ENCODE peak calls at places on chromosomes 13 and 19, in seven cellular contexts. Y is K562, L is SK-N-SH, I is GM12878, J is HepG2, A is GM12891, N is H1. U is an unnamed sample.

GRCh38 chr13:35953537-35954206 is 177.5 kb downstream of the DCLK1 start:
- DNase-seq in Y (peak), L (peak), I (no peak), J (peak), A (no peak), N (peak), U (no peak)

GRCh38 chr19:39997595-39998216 is 846 bp downstream of the ZNF546 start:
- DNase-seq in Y (no peak), L (peak), I (no peak), J (peak), A (no peak), N (no peak), U (no peak)

GRCh38 chr13:111872475-111873150 is 194.3 kb upstream of the SOX1 start:
- DNase-seq in Y (no peak), L (no peak), I (no peak), J (no peak), A (no peak), N (peak), U (no peak)

GRCh38 chr19:43425567-43426392 is 11.1 kb downstream of the TEX101 start:
- DNase-seq in Y (no peak), L (no peak), I (no peak), J (no peak), A (no peak), N (no peak), U (no peak)

GRCh38 chr13:34671136-34671535 is 270.9 kb upstream of the NBEA start:
- DNase-seq in Y (no peak), L (no peak), I (no peak), J (no peak), A (no peak), N (no peak), U (no peak)

GRCh38 chr19:10404888-10405808 is 1.8 kb upstream of the CDC37 start:
- DNase-seq in Y (no peak), L (peak), I (no peak), J (no peak), A (no peak), N (no peak), U (no peak)

GRCh38 chr19:2495651-2496316 is 19.9 kb downstream of the GADD45B start:
- DNase-seq in Y (no peak), L (no peak), I (no peak), J (no peak), A (no peak), N (no peak), U (peak)

GRCh38 chr13:43816401-43816889 is 29.7 kb upstream of the ENOX1 start:
- DNase-seq in Y (no peak), L (no peak), I (no peak), J (no peak), A (no peak), N (no peak), U (no peak)

GRCh38 chr19:8988204-8988603 is 22.0 kb downstream of the MUC16 start:
- DNase-seq in Y (peak), L (no peak), I (no peak), J (no peak), A (no peak), N (peak), U (no peak)

GRCh38 chr13:22800726-22801401 is 379.9 kb upstream of the SGCG start:
- DNase-seq in Y (no peak), L (no peak), I (peak), J (no peak), A (no peak), N (no peak), U (no peak)

GRCh38 chr13:25375727-25376358 is 4.1 kb downstream of the ATP8A2 start:
- DNase-seq in Y (peak), L (peak), I (no peak), J (peak), A (peak), N (peak), U (peak)

GRCh38 chr19:53892301-53892980 is 10.4 kb downstream of the PRKCG start:
- DNase-seq in Y (no peak), L (no peak), I (no peak), J (no peak), A (no peak), N (no peak), U (no peak)

GRCh38 chr19:29942404-29943261 is 594 bp downstream of the URI1 start:
- DNase-seq in Y (no peak), L (peak), I (no peak), J (peak), A (peak), N (peak), U (peak)

GRCh38 chr13:29758591-29759114 is 91.8 kb downstream of the UBL3 start:
- DNase-seq in Y (no peak), L (no peak), I (peak), J (peak), A (no peak), N (no peak), U (peak)

GRCh38 chr19:32189956-32190706 is 155.3 kb upstream of the ZNF507 start:
- DNase-seq in Y (no peak), L (no peak), I (no peak), J (no peak), A (no peak), N (peak), U (no peak)

GRCh38 chr19:1486720-1487575 is 3.2 kb downstream of the PCSK4 start:
- DNase-seq in Y (no peak), L (no peak), I (no peak), J (no peak), A (no peak), N (no peak), U (no peak)

GRCh38 chr19:1213391-1214286 is 8.1 kb downstream of the STK11 start:
- DNase-seq in Y (no peak), L (peak), I (peak), J (no peak), A (peak), N (no peak), U (no peak)

GRCh38 chr19:22545751-22546150 is 88.4 kb upstream of the ZNF492 start:
- DNase-seq in Y (peak), L (peak), I (no peak), J (peak), A (peak), N (peak), U (no peak)

GRCh38 chr19:38318595-38319142 is 976 bp upstream of the KCNK6 start:
- DNase-seq in Y (no peak), L (no peak), I (no peak), J (no peak), A (no peak), N (no peak), U (no peak)
- TF ChIP-seq POLR2AphosphoS5 in Y (no peak), L (no peak), I (no peak), J (no peak), A (no peak), N (no peak), U (no peak)

GRCh38 chr19:17529239-17530158 is 18.1 kb downstream of the PGLS start:
- DNase-seq in Y (no peak), L (no peak), I (no peak), J (no peak), A (no peak), N (no peak), U (no peak)
- TF ChIP-seq TAF1 in Y (no peak), L (no peak), I (no peak), J (no peak), A (no peak), N (no peak), U (no peak)

GRCh38 chr19:16569609-16570320 is 2.5 kb downstream of the SLC35E1 start:
- DNase-seq in Y (no peak), L (no peak), I (no peak), J (no peak), A (no peak), N (no peak), U (no peak)
- TF ChIP-seq POLR2AphosphoS5 in Y (no peak), L (no peak), I (no peak), J (no peak), A (no peak), N (no peak), U (no peak)

GRCh38 chr19:48543121-48543710 is 8.8 kb upstream of the SULT2B1 start:
- DNase-seq in Y (no peak), L (no peak), I (no peak), J (no peak), A (no peak), N (no peak), U (no peak)

GRCh38 chr19:48540110-48540509 is 11.9 kb upstream of the SULT2B1 start:
- DNase-seq in Y (no peak), L (no peak), I (no peak), J (no peak), A (no peak), N (no peak), U (no peak)

GRCh38 chr19:48541813-48542212 is 10.2 kb upstream of the SULT2B1 start:
- DNase-seq in Y (no peak), L (no peak), I (no peak), J (no peak), A (no peak), N (no peak), U (no peak)

GRCh38 chr19:48537541-48537940 is 14.4 kb upstream of the SULT2B1 start:
- DNase-seq in Y (no peak), L (no peak), I (no peak), J (no peak), A (no peak), N (no peak), U (no peak)

DNA sequence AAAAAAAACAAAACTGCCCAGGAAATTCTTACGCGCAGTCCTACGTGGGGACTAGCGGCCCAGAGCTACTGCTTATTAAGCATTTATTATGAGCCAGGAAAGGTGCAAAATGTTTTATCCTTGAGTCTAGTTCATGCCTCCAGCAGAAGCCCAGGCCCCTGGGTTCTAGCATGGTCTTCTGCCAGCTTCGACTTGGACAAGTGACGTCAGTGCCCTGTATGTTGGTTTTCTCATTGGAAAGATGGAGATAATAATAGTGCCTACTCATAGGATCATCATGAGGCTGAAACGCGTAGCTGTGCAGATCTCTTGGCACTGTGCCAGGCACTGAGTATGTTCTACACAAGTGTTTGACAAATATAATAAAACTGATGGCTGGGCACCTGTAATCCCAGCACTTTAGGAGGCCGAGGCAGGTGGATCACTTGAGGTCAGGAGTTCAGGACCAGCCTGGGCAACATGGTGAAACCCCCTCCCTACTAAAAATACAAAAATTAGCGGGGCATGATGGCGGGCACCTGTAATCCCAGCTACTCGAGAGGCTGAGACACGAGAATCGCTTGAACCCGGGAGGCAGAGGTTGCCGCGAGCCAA is 12.4 kb upstream of the SULT2B1 start:
- DNase-seq in Y (no peak), L (peak), I (no peak), J (no peak), A (no peak), N (no peak), U (no peak)
- TF ChIP-seq TAF1 in Y (no peak), L (no peak), I (no peak), J (no peak), A (no peak), N (no peak), U (no peak)

GRCh38 chr13:33445476-33445875 is 159.9 kb upstream of the STARD13 start:
- DNase-seq in Y (no peak), L (no peak), I (no peak), J (no peak), A (no peak), N (no peak), U (no peak)

GRCh38 chr13:33450956-33451709 is 165.6 kb upstream of the STARD13 start:
- DNase-seq in Y (no peak), L (no peak), I (no peak), J (no peak), A (no peak), N (no peak), U (no peak)

GRCh38 chr13:33448889-33449288 is 163.3 kb upstream of the STARD13 start:
- DNase-seq in Y (no peak), L (no peak), I (no peak), J (no peak), A (no peak), N (no peak), U (no peak)

GRCh38 chr13:33445024-33445423 is 159.5 kb upstream of the STARD13 start:
- DNase-seq in Y (no peak), L (no peak), I (no peak), J (peak), A (no peak), N (no peak), U (no peak)

DNA sequence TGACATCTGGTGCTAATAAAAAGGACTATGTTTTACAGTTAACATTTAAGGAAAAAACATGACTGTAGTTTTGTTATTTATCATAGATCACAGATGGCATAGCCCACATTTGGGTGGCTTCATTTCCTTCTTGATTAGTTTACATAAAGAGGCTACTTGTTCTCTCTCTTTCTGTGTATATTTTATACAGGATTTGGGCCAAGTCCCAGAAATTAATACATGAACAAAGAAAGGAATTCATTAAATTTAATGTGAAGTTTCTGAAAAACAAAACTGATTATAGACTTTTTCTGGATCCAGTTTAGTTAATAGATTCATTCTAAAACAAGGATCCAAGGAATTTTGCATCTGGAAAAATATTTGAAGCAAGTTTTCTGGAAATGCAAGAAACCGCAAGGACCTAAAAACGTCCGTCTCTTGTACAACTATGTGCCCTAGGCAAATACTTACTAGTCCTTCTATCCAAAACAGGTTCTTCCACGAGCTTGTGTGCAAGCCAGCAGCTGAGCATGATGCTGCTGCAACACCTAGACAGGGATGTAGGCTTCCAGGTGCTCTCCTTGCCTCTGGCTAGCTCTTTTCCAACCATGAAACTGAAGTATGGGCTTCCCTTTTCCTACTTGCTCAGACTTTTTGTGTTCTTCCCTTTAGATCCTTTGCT is 161.4 kb upstream of the STARD13 start:
- DNase-seq in Y (no peak), L (no peak), I (no peak), J (no peak), A (no peak), N (no peak), U (no peak)
- TF ChIP-seq POLR2AphosphoS5 in Y (no peak), L (no peak), I (no peak), J (no peak), A (no peak), N (no peak), U (no peak)

DNA sequence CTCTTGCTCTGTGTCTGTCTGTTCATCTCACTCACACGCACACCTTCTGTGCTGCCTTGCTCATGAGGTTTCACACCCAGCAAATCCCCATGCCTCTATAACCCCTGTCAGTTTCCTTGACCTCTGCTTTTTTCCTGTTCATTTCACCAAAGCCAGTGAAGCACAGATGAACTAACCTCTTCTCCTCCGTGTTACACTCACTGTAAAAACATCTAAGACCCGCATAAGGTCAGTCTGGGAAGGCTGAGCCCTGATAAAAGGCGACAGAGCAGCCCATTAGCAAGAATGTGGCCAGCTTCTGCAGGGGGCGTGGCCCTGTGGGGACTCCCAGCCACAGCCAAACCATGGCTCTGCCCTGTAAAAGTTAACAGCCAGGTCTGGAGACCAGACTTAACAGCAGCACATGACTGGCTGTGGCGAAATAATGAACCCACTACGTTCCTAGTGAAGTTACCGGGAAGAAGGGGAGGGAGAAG is 42.8 kb upstream of the NPAS1 start:
- DNase-seq in Y (peak), L (peak), I (no peak), J (no peak), A (no peak), N (no peak), U (no peak)
- TF ChIP-seq TAF1 in Y (no peak), L (no peak), I (no peak), J (no peak), A (no peak), N (no peak), U (no peak)

GRCh38 chr19:12828494-12828893 is 5.9 kb downstream of the RTBDN start:
- DNase-seq in Y (peak), L (peak), I (no peak), J (peak), A (no peak), N (peak), U (no peak)
- TF ChIP-seq POLR2AphosphoS5 in Y (no peak), L (no peak), I (no peak), J (peak), A (no peak), N (no peak), U (no peak)

GRCh38 chr13:31786011-31786410 is 46.7 kb downstream of the RXFP2 start:
- DNase-seq in Y (no peak), L (no peak), I (no peak), J (no peak), A (no peak), N (no peak), U (no peak)

GRCh38 chr13:31775148-31775547 is 35.8 kb downstream of the RXFP2 start:
- DNase-seq in Y (no peak), L (no peak), I (no peak), J (no peak), A (no peak), N (no peak), U (no peak)

GRCh38 chr13:31775686-31776085 is 36.4 kb downstream of the RXFP2 start:
- DNase-seq in Y (no peak), L (no peak), I (no peak), J (no peak), A (no peak), N (no peak), U (no peak)

GRCh38 chr13:31781064-31781463 is 41.7 kb downstream of the RXFP2 start:
- DNase-seq in Y (no peak), L (no peak), I (no peak), J (no peak), A (no peak), N (no peak), U (no peak)
- TF ChIP-seq TAF1 in Y (no peak), L (no peak), I (no peak), J (no peak), A (no peak), N (no peak), U (no peak)